ENCODE peak calls at places on chromosomes 1 and 21, in five cellular contexts. I is Daoy, H is heart right ventricle, E is NCI-H1105, G is T1000. S is an unnamed sample.

GRCh38 chr1:160168609-160169369 is 17.4 kb downstream of the ATP1A4 start:
- DNase-seq in I (no peak), H (no peak), E (no peak), G (no peak), S (no peak)

GRCh38 chr21:36208326-36209013 is 51.8 kb downstream of the DOP1B start:
- DNase-seq in I (peak; percentile 12), H (no peak), E (no peak), G (no peak), S (no peak)

GRCh38 chr1:202279806-202280205 is 61.9 kb downstream of the UBE2T start:
- DNase-seq in I (no peak), H (no peak), E (no peak), G (no peak), S (no peak)

GRCh38 chr1:213374369-213374768 is 323.3 kb downstream of the RPS6KC1 start:
- DNase-seq in I (peak; percentile 49), H (peak; percentile 65), E (peak; percentile 77), G (peak; percentile 26), S (peak; percentile 93)

GRCh38 chr1:114323959-114324825 is 170.5 kb upstream of the SYT6 start:
- DNase-seq in I (no peak), H (no peak), E (no peak), G (no peak), S (no peak)

GRCh38 chr1:157400766-157401165 is 151.5 kb downstream of the FCRL5 start:
- DNase-seq in I (no peak), H (no peak), E (no peak), G (no peak), S (no peak)

GRCh38 chr1:150551784-150552691 is 2.8 kb downstream of the ADAMTSL4 start:
- DNase-seq in I (peak; percentile 89), H (peak; percentile 79), E (no peak), G (peak; percentile 61), S (peak; percentile 69)

GRCh38 chr1:84603941-84604830 is 29.9 kb upstream of the CTBS start:
- DNase-seq in I (peak; percentile 98), H (peak; percentile 23), E (no peak), G (peak; percentile 84), S (no peak)

GRCh38 chr1:30275926-30276736 is 447.3 kb downstream of the MATN1 start:
- DNase-seq in I (no peak), H (no peak), E (no peak), G (no peak), S (no peak)

GRCh38 chr1:1431845-1432565 is 3.5 kb upstream of the VWA1 start:
- DNase-seq in I (no peak), H (peak; percentile 82), E (no peak), G (no peak), S (peak; percentile 72)

GRCh38 chr1:93779540-93780121 is 98.0 kb upstream of the BCAR3 start:
- DNase-seq in I (peak; percentile 99), H (no peak), E (no peak), G (peak; percentile 64), S (no peak)

GRCh38 chr21:39637197-39637970 is 24.6 kb downstream of the B3GALT5 start:
- DNase-seq in I (no peak), H (no peak), E (no peak), G (no peak), S (peak; percentile 33)

GRCh38 chr1:16174261-16174871 is 18.5 kb upstream of the EPHA2 start:
- DNase-seq in I (no peak), H (no peak), E (no peak), G (no peak), S (no peak)

GRCh38 chr1:228340686-228341449 is 65.8 kb downstream of the TRIM11 start:
- DNase-seq in I (no peak), H (peak; percentile 10), E (no peak), G (no peak), S (no peak)

GRCh38 chr1:201251851-201252430 is 31.4 kb upstream of the PKP1 start:
- DNase-seq in I (no peak), H (no peak), E (no peak), G (no peak), S (peak; percentile 42)

GRCh38 chr1:52753169-52753568 is 26.9 kb downstream of the ZYG11B start:
- DNase-seq in I (no peak), H (no peak), E (no peak), G (no peak), S (no peak)

GRCh38 chr21:32064511-32064910 is 191.7 kb downstream of the HUNK start:
- DNase-seq in I (no peak), H (no peak), E (no peak), G (no peak), S (no peak)

GRCh38 chr1:93965888-93966287 is 56.7 kb upstream of the GCLM start:
- DNase-seq in I (no peak), H (no peak), E (no peak), G (no peak), S (no peak)

S was measured in pancreas.